ENCODE peak calls at places on chromosomes 7 and 10, in six cellular contexts. One of them, this sample, is unnamed. For H3K4me1, the result is how much of the 10 kb centered on the place peaks cover.

GRCh38 chr10:3887885-3888476 is 103.0 kb upstream of the KLF6 start:
- DNase-seq in mammary epithelial cell: peak
- DNase-seq in HepG2: no peak
- DNase-seq in MM.1S: no peak
- DNase-seq in H9: peak
- DNase-seq in GM23248: peak
- DNase-seq in this sample: no peak

GRCh38 chr7:101891936-101892640 is 74.7 kb downstream of the CUX1 start:
- DNase-seq in HepG2: no peak
- DNase-seq in MM.1S: no peak
- DNase-seq in mammary epithelial cell: no peak
- DNase-seq in H9: no peak
- DNase-seq in GM23248: peak
- DNase-seq in this sample: no peak

GRCh38 chr10:62244785-62245595 is 23.7 kb downstream of the RTKN2 start:
- DNase-seq in GM23248: peak
- DNase-seq in mammary epithelial cell: peak
- DNase-seq in HepG2: peak
- DNase-seq in MM.1S: peak
- DNase-seq in H9: no peak
- DNase-seq in this sample: peak

GRCh38 chr7:77537136-77537594 is at the start of gene PTPN12:
- DNase-seq in GM23248: no peak
- DNase-seq in HepG2: no peak
- DNase-seq in H9: no peak
- DNase-seq in mammary epithelial cell: no peak
- DNase-seq in MM.1S: no peak
- DNase-seq in this sample: no peak

GRCh38 chr7:107169120-107170050 is 582 bp downstream of the HBP1 start:
- DNase-seq in H9: peak
- DNase-seq in MM.1S: peak
- DNase-seq in GM23248: peak
- DNase-seq in mammary epithelial cell: peak
- DNase-seq in HepG2: peak
- DNase-seq in this sample: peak

GRCh38 chr10:93947055-93947454 is 46.7 kb upstream of the PLCE1 start:
- DNase-seq in MM.1S: no peak
- DNase-seq in HepG2: peak
- DNase-seq in H9: no peak
- DNase-seq in GM23248: peak
- DNase-seq in mammary epithelial cell: no peak
- DNase-seq in this sample: no peak

GRCh38 chr7:157855016-157855415 is 518.2 kb downstream of the DNAJB6 start:
- DNase-seq in H9: no peak
- DNase-seq in HepG2: no peak
- DNase-seq in mammary epithelial cell: no peak
- DNase-seq in MM.1S: no peak
- DNase-seq in GM23248: no peak
- DNase-seq in this sample: no peak

GRCh38 chr10:62650411-62650810 is 154.1 kb upstream of the ADO start:
- DNase-seq in mammary epithelial cell: peak
- DNase-seq in GM23248: peak
- DNase-seq in HepG2: no peak
- DNase-seq in MM.1S: no peak
- DNase-seq in H9: no peak
- DNase-seq in this sample: no peak

GRCh38 chr10:129758180-129758579 is 205.9 kb downstream of the EBF3 start:
- DNase-seq in mammary epithelial cell: no peak
- DNase-seq in HepG2: no peak
- DNase-seq in GM23248: no peak
- DNase-seq in H9: peak
- DNase-seq in MM.1S: no peak
- DNase-seq in this sample: no peak

GRCh38 chr10:10293431-10293830 is 724.2 kb upstream of the CELF2 start:
- DNase-seq in H9: peak
- DNase-seq in GM23248: peak
- DNase-seq in HepG2: no peak
- DNase-seq in MM.1S: no peak
- DNase-seq in mammary epithelial cell: no peak
- DNase-seq in this sample: no peak

GRCh38 chr7:99559276-99559915 is 954 bp downstream of the ZNF655 start:
- DNase-seq in mammary epithelial cell: no peak
- DNase-seq in H9: no peak
- DNase-seq in HepG2: no peak
- DNase-seq in GM23248: peak
- DNase-seq in MM.1S: no peak
- DNase-seq in this sample: no peak

GRCh38 chr10:104337527-104337984 is 709 bp downstream of the ITPRIP start:
- DNase-seq in H9: peak
- DNase-seq in GM23248: peak
- DNase-seq in HepG2: no peak
- DNase-seq in MM.1S: peak
- DNase-seq in mammary epithelial cell: peak
- DNase-seq in this sample: no peak

GRCh38 chr10:58936364-58936763 is 240.1 kb upstream of the PHYHIPL start:
- DNase-seq in MM.1S: no peak
- DNase-seq in GM23248: no peak
- DNase-seq in H9: no peak
- DNase-seq in HepG2: no peak
- DNase-seq in mammary epithelial cell: no peak
- DNase-seq in this sample: no peak

GRCh38 chr7:125061776-125062397 is 132.3 kb upstream of the POT1 start:
- DNase-seq in H9: no peak
- DNase-seq in MM.1S: no peak
- DNase-seq in mammary epithelial cell: peak
- DNase-seq in HepG2: no peak
- DNase-seq in GM23248: peak
- DNase-seq in this sample: no peak

GRCh38 chr7:18508441-18509427 is 13.2 kb downstream of the HDAC9 start:
- DNase-seq in GM23248: peak
- DNase-seq in mammary epithelial cell: peak
- DNase-seq in MM.1S: peak
- DNase-seq in HepG2: peak
- DNase-seq in H9: no peak
- DNase-seq in this sample: no peak

GRCh38 chr7:18504965-18505364 is 9.4 kb downstream of the HDAC9 start:
- DNase-seq in mammary epithelial cell: no peak
- DNase-seq in GM23248: no peak
- DNase-seq in MM.1S: no peak
- DNase-seq in H9: no peak
- DNase-seq in HepG2: no peak
- DNase-seq in this sample: no peak

GRCh38 chr7:18503068-18503859 is 7.7 kb downstream of the HDAC9 start:
- DNase-seq in H9: no peak
- DNase-seq in mammary epithelial cell: no peak
- DNase-seq in HepG2: no peak
- DNase-seq in MM.1S: no peak
- DNase-seq in GM23248: no peak
- DNase-seq in this sample: no peak

GRCh38 chr7:18509491-18509890 is 13.9 kb downstream of the HDAC9 start:
- DNase-seq in HepG2: no peak
- DNase-seq in H9: no peak
- DNase-seq in GM23248: no peak
- DNase-seq in MM.1S: no peak
- DNase-seq in mammary epithelial cell: peak
- DNase-seq in this sample: no peak

DNA sequence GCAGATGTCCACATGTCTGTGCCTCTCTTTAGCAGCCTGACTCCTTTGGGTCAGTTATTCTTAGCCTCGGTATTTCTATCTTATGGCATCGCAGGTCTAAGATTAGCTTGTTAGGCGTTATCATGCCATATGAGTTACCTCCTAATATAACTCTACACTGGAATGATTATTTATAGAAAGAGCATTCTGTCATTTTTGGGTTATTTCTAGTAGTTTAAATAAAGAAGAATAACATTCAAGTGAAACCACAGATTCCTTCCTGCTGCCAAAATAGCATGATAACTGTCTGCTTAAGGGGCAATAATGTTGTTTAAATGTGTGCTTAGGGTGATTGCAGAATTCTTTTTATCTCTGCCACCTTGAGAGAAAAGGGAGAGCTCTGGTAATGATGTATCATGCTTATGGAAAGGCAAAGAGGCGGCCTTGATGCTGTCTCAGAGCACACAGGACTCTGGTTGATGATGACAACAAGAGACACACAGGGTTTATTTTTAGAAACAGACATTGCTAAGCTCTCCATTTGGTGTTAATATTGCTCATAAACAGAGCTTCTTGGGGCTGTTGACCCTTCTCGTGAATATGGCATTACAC is 10.4 kb downstream of the HDAC9 start:
- DNase-seq in HepG2: no peak
- DNase-seq in GM23248: peak
- DNase-seq in mammary epithelial cell: no peak
- DNase-seq in H9: no peak
- DNase-seq in MM.1S: peak
- DNase-seq in this sample: no peak
- H2AFZ ChIP-seq in HepG2: no peak
- H2AFZ ChIP-seq in GM23248: peak
- H2AFZ ChIP-seq in mammary epithelial cell: no peak
- H2AFZ ChIP-seq in H9: no peak
- H2AFZ ChIP-seq in MM.1S: no peak
- H2AFZ ChIP-seq in this sample: no peak

DNA sequence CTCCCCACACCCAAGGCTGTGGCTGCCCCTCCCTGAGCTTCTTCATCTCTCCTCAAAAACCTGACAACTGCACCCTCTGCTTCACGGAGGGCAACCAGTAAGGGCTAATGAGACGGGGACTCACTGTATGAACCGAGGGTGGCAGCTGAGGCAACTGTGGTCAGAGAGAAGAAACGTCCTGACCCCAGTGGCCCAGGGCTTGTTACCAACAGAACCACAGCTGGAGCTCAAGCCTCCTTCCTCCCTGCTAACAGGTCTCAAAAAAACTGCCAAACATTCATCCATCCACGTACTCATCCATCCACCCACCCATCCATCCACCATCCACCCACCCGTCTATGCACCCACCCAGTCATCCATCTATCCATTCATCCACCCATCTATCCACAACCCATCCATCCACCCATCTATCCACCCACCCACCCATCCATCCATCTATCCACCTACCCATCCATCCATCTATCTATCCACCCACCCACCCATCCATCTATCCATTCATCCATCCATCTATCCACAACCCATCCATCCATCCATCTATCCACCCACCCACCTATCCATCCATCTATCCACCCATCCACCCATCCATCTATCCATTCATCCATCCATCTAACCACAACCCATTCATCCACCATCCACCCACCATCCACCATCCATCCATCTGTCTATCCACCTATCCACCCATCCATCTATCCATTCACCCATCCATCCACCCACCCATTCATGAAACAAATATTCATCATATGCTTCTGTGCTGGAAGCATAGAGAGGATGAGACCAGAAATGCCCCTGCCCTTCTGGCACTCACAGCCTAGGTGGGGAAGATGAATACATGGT is 111.7 kb downstream of the PDGFA start:
- DNase-seq in MM.1S: no peak
- DNase-seq in GM23248: no peak
- DNase-seq in H9: no peak
- DNase-seq in HepG2: no peak
- DNase-seq in mammary epithelial cell: no peak
- DNase-seq in this sample: no peak
- H3K4me1 ChIP-seq in MM.1S: under half
- H3K4me1 ChIP-seq in GM23248: under half
- H3K4me1 ChIP-seq in H9: under half
- H3K4me1 ChIP-seq in HepG2: under half
- H3K4me1 ChIP-seq in mammary epithelial cell: under half
- H3K4me1 ChIP-seq in this sample: under half

GRCh38 chr10:72285972-72286521 is 12.3 kb downstream of the DDIT4 start:
- DNase-seq in MM.1S: no peak
- DNase-seq in HepG2: peak
- DNase-seq in H9: no peak
- DNase-seq in mammary epithelial cell: no peak
- DNase-seq in GM23248: no peak
- DNase-seq in this sample: no peak
- H2AFZ ChIP-seq in MM.1S: no peak
- H2AFZ ChIP-seq in HepG2: peak
- H2AFZ ChIP-seq in H9: no peak
- H2AFZ ChIP-seq in mammary epithelial cell: peak
- H2AFZ ChIP-seq in GM23248: no peak
- H2AFZ ChIP-seq in this sample: peak

GRCh38 chr10:95480102-95480900 is 80.9 kb downstream of the SORBS1 start:
- DNase-seq in MM.1S: no peak
- DNase-seq in H9: no peak
- DNase-seq in GM23248: peak
- DNase-seq in mammary epithelial cell: no peak
- DNase-seq in HepG2: no peak
- DNase-seq in this sample: no peak

GRCh38 chr10:95485445-95485844 is 75.7 kb downstream of the SORBS1 start:
- DNase-seq in GM23248: peak
- DNase-seq in HepG2: peak
- DNase-seq in MM.1S: no peak
- DNase-seq in H9: no peak
- DNase-seq in mammary epithelial cell: no peak
- DNase-seq in this sample: peak

GRCh38 chr10:95485030-95485429 is 76.1 kb downstream of the SORBS1 start:
- DNase-seq in H9: no peak
- DNase-seq in HepG2: no peak
- DNase-seq in mammary epithelial cell: no peak
- DNase-seq in GM23248: no peak
- DNase-seq in MM.1S: no peak
- DNase-seq in this sample: no peak

GRCh38 chr10:95480901-95481491 is 80.2 kb downstream of the SORBS1 start:
- DNase-seq in GM23248: peak
- DNase-seq in H9: peak
- DNase-seq in HepG2: peak
- DNase-seq in mammary epithelial cell: peak
- DNase-seq in MM.1S: no peak
- DNase-seq in this sample: no peak

DNA sequence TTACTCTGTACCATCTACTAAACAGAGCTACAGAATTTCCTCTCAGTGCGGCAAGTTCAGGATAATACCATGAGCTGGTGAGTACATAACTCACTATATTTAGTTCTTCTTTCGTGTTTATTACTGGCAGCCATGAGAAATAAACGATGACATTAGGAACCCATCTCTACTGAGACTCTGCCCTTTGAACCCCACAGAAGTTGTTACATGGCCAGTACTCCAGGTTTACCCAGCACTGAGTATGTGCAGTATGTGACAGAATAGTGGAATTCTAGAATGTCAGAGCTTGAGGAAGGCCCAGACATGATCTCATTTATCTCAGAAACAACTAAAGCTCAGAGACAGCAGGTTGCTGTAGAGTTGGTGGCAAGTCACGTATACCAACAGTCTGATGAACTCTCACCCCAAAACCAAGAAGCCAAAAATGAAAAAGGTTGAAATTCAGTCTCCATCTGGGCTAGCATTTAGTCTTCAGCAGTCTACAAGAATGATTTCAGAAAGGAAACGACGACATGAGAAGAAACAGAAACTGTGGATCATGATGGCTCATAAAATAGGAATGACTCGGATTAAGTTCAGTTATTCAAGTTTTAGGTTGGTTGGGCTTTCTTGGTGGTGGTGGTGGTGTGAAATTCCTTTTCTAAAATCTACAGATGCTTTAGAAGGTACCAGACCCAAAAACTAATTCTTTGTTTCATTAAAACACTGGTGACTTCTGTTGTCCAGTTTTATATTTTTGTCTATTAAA is 78.5 kb downstream of the SORBS1 start:
- DNase-seq in mammary epithelial cell: no peak
- DNase-seq in HepG2: no peak
- DNase-seq in H9: no peak
- DNase-seq in MM.1S: no peak
- DNase-seq in GM23248: peak
- DNase-seq in this sample: no peak
- H3K4me1 ChIP-seq in mammary epithelial cell: under half
- H3K4me1 ChIP-seq in HepG2: half or more
- H3K4me1 ChIP-seq in H9: under half
- H3K4me1 ChIP-seq in MM.1S: under half
- H3K4me1 ChIP-seq in GM23248: under half
- H3K4me1 ChIP-seq in this sample: under half

This sample was measured in K562.